ENCODE peak calls at places on chromosomes 2 and 18, in four cellular contexts. Q, M, E and N are unnamed samples.

GRCh38 chr2:11778923-11779757 is 32.7 kb downstream of the LPIN1 start:
- DNase-seq in Q (peak; percentile 64), M (peak; percentile 28), E (peak; percentile 80), N (peak; percentile 67)

GRCh38 chr2:60313470-60314172 is 239.8 kb downstream of the BCL11A start:
- DNase-seq in Q (no peak), M (no peak), E (no peak), N (no peak)

GRCh38 chr18:45121146-45121545 is 440.5 kb downstream of the SETBP1 start:
- DNase-seq in Q (no peak), M (no peak), E (no peak), N (no peak)

GRCh38 chr2:65662654-65663432 is 230.4 kb upstream of the SPRED2 start:
- DNase-seq in Q (peak; percentile 43), M (no peak), E (peak; percentile 81), N (peak; percentile 93)

GRCh38 chr2:147818741-147819140 is 26.1 kb upstream of the ACVR2A start:
- DNase-seq in Q (peak; percentile 43), M (no peak), E (no peak), N (peak; percentile 3)

GRCh38 chr18:49812321-49813070 is 837 bp downstream of the ACAA2 start:
- DNase-seq in Q (no peak), M (no peak), E (no peak), N (peak; percentile 28)

GRCh38 chr2:178874529-178875240 is 67.5 kb upstream of the TTN start:
- DNase-seq in Q (peak; percentile 79), M (peak; percentile 98), E (peak; percentile 54), N (no peak)

GRCh38 chr2:169734172-169734847 is 678 bp downstream of the KLHL23 start:
- DNase-seq in Q (peak; percentile 24), M (no peak), E (peak; percentile 40), N (peak; percentile 3)

GRCh38 chr2:234257859-234258561 is 207.5 kb downstream of the SPP2 start:
- DNase-seq in Q (peak; percentile 98), M (peak; percentile 37), E (peak; percentile 98), N (peak; percentile 98)

GRCh38 chr2:224948859-224949258 is 93.4 kb downstream of the DOCK10 start:
- DNase-seq in Q (peak; percentile 59), M (no peak), E (peak; percentile 38), N (peak; percentile 74)

GRCh38 chr2:120379916-120380893 is 34.3 kb downstream of the INHBB start:
- DNase-seq in Q (no peak), M (no peak), E (no peak), N (no peak)

GRCh38 chr2:33380001-33380609 is 96.3 kb upstream of the RASGRP3 start:
- DNase-seq in Q (peak; percentile 25), M (no peak), E (no peak), N (no peak)